ENCODE peak calls at places on chromosomes 2 and 18, in seven cellular contexts. Y, F, T, N, W, Q and S are unnamed samples.

GRCh38 chr18:21740724-21741510 is at the start of gene MIB1:
- DNase-seq in N (no peak), T (no peak), Y (peak), Q (peak), W (peak), F (no peak), S (peak)

GRCh38 chr2:175366814-175367213 is 185.3 kb upstream of the ATP5MC3 start:
- DNase-seq in Y (peak), N (peak), T (no peak), W (peak), F (no peak), Q (peak), S (peak)

GRCh38 chr2:15038373-15039364 is 406.2 kb downstream of the LRATD1 start:
- DNase-seq in Q (peak), W (no peak), Y (no peak), T (no peak), F (no peak), N (no peak), S (no peak)

GRCh38 chr2:146244131-146244530 is 1600.7 kb upstream of the ACVR2A start:
- DNase-seq in W (no peak), Y (no peak), T (no peak), Q (no peak), N (no peak), F (no peak), S (no peak)

GRCh38 chr2:230472619-230473018 is 56.6 kb downstream of the SP100 start:
- DNase-seq in W (no peak), Y (no peak), Q (peak), T (no peak), N (peak), F (peak), S (no peak)

GRCh38 chr2:98027955-98028593 is 32.3 kb upstream of the TMEM131 start:
- DNase-seq in F (peak), Q (peak), W (no peak), Y (no peak), T (no peak), N (no peak), S (no peak)

GRCh38 chr2:217370391-217370790 is 510.5 kb upstream of the TNP1 start:
- DNase-seq in Y (no peak), F (no peak), T (no peak), N (peak), Q (peak), W (peak), S (no peak)

GRCh38 chr2:16773080-16773713 is 107.6 kb upstream of the CYRIA start:
- DNase-seq in Y (peak), W (no peak), T (no peak), Q (peak), N (no peak), F (no peak), S (no peak)

GRCh38 chr2:33598472-33599174 is 476 bp downstream of the FAM98A start:
- DNase-seq in T (peak), W (no peak), F (peak), N (no peak), Y (no peak), Q (peak), S (no peak)

GRCh38 chr2:85796549-85797262 is 42.9 kb downstream of the ATOH8 start:
- DNase-seq in Q (no peak), W (no peak), N (no peak), T (no peak), F (no peak), Y (no peak), S (no peak)

GRCh38 chr2:64470071-64470470 is 16.1 kb downstream of the LGALSL start:
- DNase-seq in T (no peak), Y (no peak), Q (no peak), N (no peak), W (no peak), F (no peak), S (no peak)

GRCh38 chr2:234491897-234492296 is 5.0 kb downstream of the ARL4C start:
- DNase-seq in T (no peak), F (peak), Y (no peak), Q (no peak), N (no peak), W (no peak), S (no peak)

GRCh38 chr2:25421746-25422431 is 80.2 kb upstream of the DNMT3A start:
- DNase-seq in N (no peak), W (no peak), Q (no peak), Y (no peak), T (no peak), F (no peak), S (no peak)

GRCh38 chr18:37604032-37604431 is 38.4 kb upstream of the CELF4 start:
- DNase-seq in N (no peak), Q (no peak), Y (no peak), W (no peak), F (no peak), T (no peak), S (no peak)

GRCh38 chr2:136115183-136115751 is 2.7 kb downstream of the CXCR4 start:
- DNase-seq in Q (no peak), F (no peak), N (no peak), Y (no peak), T (no peak), W (no peak), S (no peak)